ENCODE peak calls at places on chromosome 16, in eight cellular contexts. P, T, X, E, J, G, B and U are unnamed samples.

GRCh38 chr16:707062-707538 is 1.5 kb upstream of the FBXL16 start:
- DNase-seq in P (no peak), T (no peak), X (no peak), E (no peak), J (no peak), G (no peak), B (no peak), U (no peak)

GRCh38 chr16:88639231-88640038 is 1.1 kb downstream of the IL17C start:
- DNase-seq in P (no peak), T (no peak), X (peak), E (no peak), J (no peak), G (no peak), B (no peak), U (no peak)

GRCh38 chr16:9042533-9042932 is 48.9 kb upstream of the HAPSTR1 start:
- DNase-seq in P (no peak), T (no peak), X (no peak), E (no peak), J (no peak), G (peak), B (no peak), U (no peak)

GRCh38 chr16:85523602-85524364 is 89.3 kb upstream of the GSE1 start:
- DNase-seq in P (peak), T (peak), X (peak), E (no peak), J (no peak), G (peak), B (no peak), U (no peak)

GRCh38 chr16:84360170-84360569 is 8.2 kb upstream of the ATP2C2 start:
- DNase-seq in P (no peak), T (peak), X (peak), E (no peak), J (no peak), G (peak), B (peak), U (no peak)

GRCh38 chr16:59355704-59356103 is 621.6 kb upstream of the GOT2 start:
- DNase-seq in P (no peak), T (no peak), X (no peak), E (no peak), J (no peak), G (no peak), B (no peak), U (no peak)

GRCh38 chr16:51095114-51095872 is 55.8 kb downstream of the SALL1 start:
- DNase-seq in P (no peak), T (no peak), X (no peak), E (no peak), J (no peak), G (no peak), B (no peak), U (no peak)

GRCh38 chr16:27446721-27447120 is 44.7 kb downstream of the IL21R start:
- DNase-seq in P (no peak), T (no peak), X (no peak), E (no peak), J (no peak), G (no peak), B (peak), U (no peak)

GRCh38 chr16:57477531-57478202 is 8.6 kb downstream of the DOK4 start:
- DNase-seq in P (no peak), T (no peak), X (no peak), E (no peak), J (no peak), G (no peak), B (no peak), U (no peak)

GRCh38 chr16:49634235-49635008 is 221.5 kb downstream of the ZNF423 start:
- DNase-seq in P (no peak), T (no peak), X (no peak), E (no peak), J (no peak), G (no peak), B (no peak), U (no peak)

GRCh38 chr16:47887496-47887895 is 268.3 kb downstream of the ABCC12 start:
- DNase-seq in P (no peak), T (peak), X (peak), E (no peak), J (no peak), G (peak), B (no peak), U (peak)

GRCh38 chr16:79318137-79318899 is 282.2 kb downstream of the MAF start:
- DNase-seq in P (no peak), T (no peak), X (no peak), E (no peak), J (no peak), G (no peak), B (no peak), U (no peak)

GRCh38 chr16:23286131-23286532 is 16.0 kb upstream of the SCNN1B start:
- DNase-seq in P (no peak), T (peak), X (peak), E (no peak), J (no peak), G (peak), B (no peak), U (no peak)

GRCh38 chr16:920722-921121 is 50.1 kb downstream of the LMF1 start:
- DNase-seq in P (no peak), T (no peak), X (peak), E (no peak), J (no peak), G (no peak), B (no peak), U (no peak)

GRCh38 chr16:83959621-83960434 is 6.8 kb downstream of the OSGIN1 start:
- DNase-seq in P (no peak), T (no peak), X (no peak), E (no peak), J (no peak), G (no peak), B (no peak), U (no peak)

GRCh38 chr16:78538919-78539318 is 439.5 kb downstream of the WWOX start:
- DNase-seq in P (no peak), T (no peak), X (no peak), E (no peak), J (no peak), G (no peak), B (no peak), U (no peak)

GRCh38 chr16:9256196-9256595 is 164.8 kb downstream of the HAPSTR1 start:
- DNase-seq in P (no peak), T (no peak), X (peak), E (no peak), J (peak), G (no peak), B (no peak), U (peak)

GRCh38 chr16:54690710-54691109 is 240.0 kb upstream of the IRX5 start:
- DNase-seq in P (no peak), T (no peak), X (no peak), E (no peak), J (no peak), G (no peak), B (no peak), U (no peak)

GRCh38 chr16:23397464-23397863 is 55.5 kb downstream of the COG7 start:
- DNase-seq in P (no peak), T (no peak), X (no peak), E (no peak), J (no peak), G (no peak), B (no peak), U (no peak)